ENCODE peak calls at places on chromosomes 13 and 19, in nine cellular contexts. One of them, this sample, is unnamed. For H3K4me1, the result is how much of the 10 kb centered on the place peaks cover.

GRCh38 chr19:8526345-8527062 is 12.5 kb upstream of the ZNF414 start:
- DNase-seq in esophagus muscularis mucosa: peak
- DNase-seq in transverse colon: peak
- DNase-seq in spleen: peak
- DNase-seq in CD8-positive, alpha-beta T cell: no peak
- DNase-seq in mucosa of descending colon: peak
- DNase-seq in HepG2: peak
- DNase-seq in lung: peak
- DNase-seq in pancreas: peak
- DNase-seq in this sample: peak

GRCh38 chr19:50899549-50899948 is 11.6 kb downstream of the KLK4 start:
- DNase-seq in esophagus muscularis mucosa: no peak
- DNase-seq in transverse colon: no peak
- DNase-seq in spleen: no peak
- DNase-seq in CD8-positive, alpha-beta T cell: no peak
- DNase-seq in mucosa of descending colon: no peak
- DNase-seq in HepG2: no peak
- DNase-seq in lung: no peak
- DNase-seq in pancreas: no peak
- DNase-seq in this sample: no peak

GRCh38 chr19:17026041-17026658 is 460 bp downstream of the CPAMD8 start:
- DNase-seq in esophagus muscularis mucosa: no peak
- DNase-seq in transverse colon: peak
- DNase-seq in spleen: no peak
- DNase-seq in CD8-positive, alpha-beta T cell: no peak
- DNase-seq in mucosa of descending colon: no peak
- DNase-seq in HepG2: no peak
- DNase-seq in lung: peak
- DNase-seq in pancreas: no peak
- DNase-seq in this sample: no peak

GRCh38 chr19:56611288-56611687 is 16.2 kb downstream of the ZNF71 start:
- DNase-seq in esophagus muscularis mucosa: no peak
- DNase-seq in transverse colon: no peak
- DNase-seq in spleen: no peak
- DNase-seq in CD8-positive, alpha-beta T cell: no peak
- DNase-seq in mucosa of descending colon: no peak
- DNase-seq in HepG2: no peak
- DNase-seq in lung: no peak
- DNase-seq in pancreas: no peak
- DNase-seq in this sample: no peak

GRCh38 chr13:37681295-37682032 is 82.9 kb upstream of the POSTN start:
- DNase-seq in esophagus muscularis mucosa: no peak
- DNase-seq in transverse colon: no peak
- DNase-seq in spleen: no peak
- DNase-seq in CD8-positive, alpha-beta T cell: no peak
- DNase-seq in mucosa of descending colon: no peak
- DNase-seq in HepG2: no peak
- DNase-seq in lung: no peak
- DNase-seq in pancreas: no peak
- DNase-seq in this sample: no peak

GRCh38 chr19:4367336-4367723 is 24.0 kb downstream of the MPND start:
- DNase-seq in esophagus muscularis mucosa: no peak
- DNase-seq in transverse colon: no peak
- DNase-seq in spleen: peak
- DNase-seq in CD8-positive, alpha-beta T cell: no peak
- DNase-seq in mucosa of descending colon: no peak
- DNase-seq in HepG2: no peak
- DNase-seq in lung: no peak
- DNase-seq in pancreas: no peak
- DNase-seq in this sample: no peak

GRCh38 chr13:94712812-94713555 is 639 bp upstream of the SOX21 start:
- DNase-seq in esophagus muscularis mucosa: peak
- DNase-seq in transverse colon: no peak
- DNase-seq in spleen: no peak
- DNase-seq in CD8-positive, alpha-beta T cell: no peak
- DNase-seq in mucosa of descending colon: no peak
- DNase-seq in HepG2: no peak
- DNase-seq in lung: no peak
- DNase-seq in pancreas: no peak
- DNase-seq in this sample: no peak

GRCh38 chr13:45162821-45163220 is 38.0 kb downstream of the KCTD4 start:
- DNase-seq in esophagus muscularis mucosa: no peak
- DNase-seq in transverse colon: no peak
- DNase-seq in spleen: no peak
- DNase-seq in CD8-positive, alpha-beta T cell: no peak
- DNase-seq in mucosa of descending colon: no peak
- DNase-seq in HepG2: no peak
- DNase-seq in lung: no peak
- DNase-seq in pancreas: no peak
- DNase-seq in this sample: no peak

GRCh38 chr13:33454844-33455256 is 169.3 kb upstream of the STARD13 start:
- DNase-seq in esophagus muscularis mucosa: no peak
- DNase-seq in transverse colon: no peak
- DNase-seq in spleen: no peak
- DNase-seq in CD8-positive, alpha-beta T cell: no peak
- DNase-seq in mucosa of descending colon: no peak
- DNase-seq in HepG2: no peak
- DNase-seq in lung: no peak
- DNase-seq in pancreas: no peak
- DNase-seq in this sample: no peak

GRCh38 chr19:30371157-30371845 is 883 bp upstream of the ZNF536 start:
- DNase-seq in esophagus muscularis mucosa: no peak
- DNase-seq in transverse colon: no peak
- DNase-seq in spleen: no peak
- DNase-seq in CD8-positive, alpha-beta T cell: no peak
- DNase-seq in mucosa of descending colon: no peak
- DNase-seq in HepG2: no peak
- DNase-seq in lung: no peak
- DNase-seq in pancreas: no peak
- DNase-seq in this sample: no peak

GRCh38 chr19:41434450-41434849 is 5.3 kb downstream of the DMAC2 start:
- DNase-seq in esophagus muscularis mucosa: no peak
- DNase-seq in transverse colon: no peak
- DNase-seq in spleen: peak
- DNase-seq in CD8-positive, alpha-beta T cell: no peak
- DNase-seq in mucosa of descending colon: no peak
- DNase-seq in HepG2: no peak
- DNase-seq in lung: no peak
- DNase-seq in pancreas: no peak
- DNase-seq in this sample: no peak

GRCh38 chr19:41436664-41436951 is 3.1 kb downstream of the DMAC2 start:
- DNase-seq in esophagus muscularis mucosa: no peak
- DNase-seq in transverse colon: no peak
- DNase-seq in spleen: no peak
- DNase-seq in CD8-positive, alpha-beta T cell: no peak
- DNase-seq in mucosa of descending colon: no peak
- DNase-seq in HepG2: no peak
- DNase-seq in lung: no peak
- DNase-seq in pancreas: no peak
- DNase-seq in this sample: peak

GRCh38 chr19:41431426-41432386 is 4.5 kb upstream of the B3GNT8 start:
- DNase-seq in esophagus muscularis mucosa: no peak
- DNase-seq in transverse colon: no peak
- DNase-seq in spleen: no peak
- DNase-seq in CD8-positive, alpha-beta T cell: no peak
- DNase-seq in mucosa of descending colon: peak
- DNase-seq in HepG2: peak
- DNase-seq in lung: no peak
- DNase-seq in pancreas: no peak
- DNase-seq in this sample: no peak

GRCh38 chr19:41430907-41431306 is 3.7 kb upstream of the B3GNT8 start:
- DNase-seq in esophagus muscularis mucosa: no peak
- DNase-seq in transverse colon: no peak
- DNase-seq in spleen: no peak
- DNase-seq in CD8-positive, alpha-beta T cell: no peak
- DNase-seq in mucosa of descending colon: peak
- DNase-seq in HepG2: no peak
- DNase-seq in lung: no peak
- DNase-seq in pancreas: no peak
- DNase-seq in this sample: no peak

GRCh38 chr19:41433171-41433570 is 6.0 kb upstream of the B3GNT8 start:
- DNase-seq in esophagus muscularis mucosa: no peak
- DNase-seq in transverse colon: no peak
- DNase-seq in spleen: no peak
- DNase-seq in CD8-positive, alpha-beta T cell: no peak
- DNase-seq in mucosa of descending colon: peak
- DNase-seq in HepG2: no peak
- DNase-seq in lung: no peak
- DNase-seq in pancreas: no peak
- DNase-seq in this sample: no peak
- H3K4me1 ChIP-seq in esophagus muscularis mucosa: under half
- H3K4me1 ChIP-seq in transverse colon: under half
- H3K4me1 ChIP-seq in spleen: under half
- H3K4me1 ChIP-seq in CD8-positive, alpha-beta T cell: under half
- H3K4me1 ChIP-seq in mucosa of descending colon: under half
- H3K4me1 ChIP-seq in HepG2: under half
- H3K4me1 ChIP-seq in lung: under half
- H3K4me1 ChIP-seq in pancreas: under half
- H3K4me1 ChIP-seq in this sample: under half

DNA sequence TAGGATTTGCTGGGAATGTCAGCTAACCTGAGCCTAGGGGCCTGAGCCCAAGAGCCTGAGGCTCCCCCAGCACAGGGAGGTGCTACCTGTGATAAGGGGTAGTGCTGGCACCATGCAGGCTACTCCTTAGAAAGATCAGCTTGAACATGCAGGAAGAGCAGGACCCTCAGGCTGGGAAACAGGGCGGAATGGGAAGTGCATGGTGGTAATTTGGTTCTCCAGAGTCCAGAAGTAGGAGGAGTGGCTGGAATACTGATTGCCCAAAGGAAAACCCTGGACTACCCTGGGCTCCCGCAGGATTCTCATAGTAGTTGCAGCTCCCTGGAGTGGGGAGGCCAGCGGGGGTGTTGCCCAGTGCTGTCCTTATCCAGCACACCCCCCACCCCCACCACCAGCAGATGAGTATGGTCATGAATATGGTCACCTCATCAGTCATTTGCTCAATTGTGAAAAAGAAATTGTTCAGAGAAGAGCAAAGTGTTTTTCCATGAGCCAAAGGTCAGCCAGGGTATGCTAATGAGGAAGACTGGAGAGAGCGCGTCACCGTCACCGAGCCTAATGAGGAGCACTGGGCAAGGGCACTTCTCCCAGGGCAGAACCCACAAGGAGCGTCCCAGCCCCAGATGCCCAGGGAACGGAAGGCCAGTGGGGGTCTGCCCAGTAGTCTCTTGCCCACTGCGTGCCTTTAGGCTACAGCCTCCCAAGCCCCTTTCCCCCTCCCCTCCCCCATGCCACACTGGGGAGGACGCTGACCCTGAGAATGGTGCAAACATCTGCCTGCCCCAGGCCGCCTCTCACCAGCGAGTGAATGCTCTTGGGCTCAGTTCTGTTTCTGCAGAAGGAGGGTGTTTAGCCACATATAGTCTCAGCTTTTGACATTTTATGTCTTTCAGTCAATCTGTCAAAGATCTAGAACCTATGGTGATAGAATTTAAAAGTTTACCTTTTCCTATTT is 5.3 kb downstream of the SLC25A15 start:
- DNase-seq in esophagus muscularis mucosa: no peak
- DNase-seq in transverse colon: no peak
- DNase-seq in spleen: no peak
- DNase-seq in CD8-positive, alpha-beta T cell: no peak
- DNase-seq in mucosa of descending colon: no peak
- DNase-seq in HepG2: no peak
- DNase-seq in lung: no peak
- DNase-seq in pancreas: no peak
- DNase-seq in this sample: no peak
- H3K4me1 ChIP-seq in esophagus muscularis mucosa: under half
- H3K4me1 ChIP-seq in transverse colon: under half
- H3K4me1 ChIP-seq in spleen: under half
- H3K4me1 ChIP-seq in CD8-positive, alpha-beta T cell: under half
- H3K4me1 ChIP-seq in mucosa of descending colon: under half
- H3K4me1 ChIP-seq in HepG2: half or more
- H3K4me1 ChIP-seq in lung: under half
- H3K4me1 ChIP-seq in pancreas: under half
- H3K4me1 ChIP-seq in this sample: under half

GRCh38 chr13:20351279-20352022 is 119.3 kb upstream of the GJB6 start:
- DNase-seq in esophagus muscularis mucosa: peak
- DNase-seq in transverse colon: no peak
- DNase-seq in spleen: no peak
- DNase-seq in CD8-positive, alpha-beta T cell: no peak
- DNase-seq in mucosa of descending colon: no peak
- DNase-seq in HepG2: no peak
- DNase-seq in lung: peak
- DNase-seq in pancreas: no peak
- DNase-seq in this sample: no peak
- H3K4me1 ChIP-seq in esophagus muscularis mucosa: under half
- H3K4me1 ChIP-seq in transverse colon: under half
- H3K4me1 ChIP-seq in spleen: under half
- H3K4me1 ChIP-seq in CD8-positive, alpha-beta T cell: under half
- H3K4me1 ChIP-seq in mucosa of descending colon: under half
- H3K4me1 ChIP-seq in HepG2: under half
- H3K4me1 ChIP-seq in lung: under half
- H3K4me1 ChIP-seq in pancreas: under half
- H3K4me1 ChIP-seq in this sample: under half

GRCh38 chr19:14381689-14382474 is 638 bp downstream of the ADGRE5 start:
- DNase-seq in esophagus muscularis mucosa: no peak
- DNase-seq in transverse colon: peak
- DNase-seq in spleen: peak
- DNase-seq in CD8-positive, alpha-beta T cell: peak
- DNase-seq in mucosa of descending colon: peak
- DNase-seq in HepG2: no peak
- DNase-seq in lung: peak
- DNase-seq in pancreas: peak
- DNase-seq in this sample: peak
- H3K4me1 ChIP-seq in esophagus muscularis mucosa: under half
- H3K4me1 ChIP-seq in transverse colon: under half
- H3K4me1 ChIP-seq in spleen: half or more
- H3K4me1 ChIP-seq in CD8-positive, alpha-beta T cell: under half
- H3K4me1 ChIP-seq in mucosa of descending colon: under half
- H3K4me1 ChIP-seq in HepG2: under half
- H3K4me1 ChIP-seq in lung: under half
- H3K4me1 ChIP-seq in pancreas: under half
- H3K4me1 ChIP-seq in this sample: under half

DNA sequence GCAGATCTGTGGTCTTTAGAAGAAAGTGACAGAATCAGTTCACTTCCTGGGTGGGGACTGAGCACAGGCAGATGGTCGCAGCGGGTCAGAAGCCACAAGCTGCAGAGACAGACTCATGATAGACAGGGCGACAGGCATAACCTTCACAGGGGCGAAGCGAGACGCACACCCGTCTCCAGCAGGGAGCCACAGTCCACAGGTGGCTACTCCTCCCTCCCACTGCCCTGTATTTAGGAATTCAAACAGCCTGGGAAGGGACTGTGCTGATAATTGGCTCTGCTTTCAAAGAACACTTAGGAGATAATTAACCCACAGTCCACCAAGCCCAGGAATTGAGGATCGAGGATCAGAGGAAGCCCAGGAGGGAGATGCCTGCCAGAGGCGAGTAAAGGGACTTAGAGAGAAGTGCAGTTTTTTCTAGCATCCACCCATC is 23.2 kb downstream of the RFX2 start:
- DNase-seq in esophagus muscularis mucosa: no peak
- DNase-seq in transverse colon: peak
- DNase-seq in spleen: no peak
- DNase-seq in CD8-positive, alpha-beta T cell: no peak
- DNase-seq in mucosa of descending colon: peak
- DNase-seq in HepG2: peak
- DNase-seq in lung: no peak
- DNase-seq in pancreas: no peak
- DNase-seq in this sample: peak
- H3K4me1 ChIP-seq in esophagus muscularis mucosa: under half
- H3K4me1 ChIP-seq in transverse colon: under half
- H3K4me1 ChIP-seq in spleen: under half
- H3K4me1 ChIP-seq in CD8-positive, alpha-beta T cell: under half
- H3K4me1 ChIP-seq in mucosa of descending colon: under half
- H3K4me1 ChIP-seq in HepG2: under half
- H3K4me1 ChIP-seq in lung: under half
- H3K4me1 ChIP-seq in pancreas: under half
- H3K4me1 ChIP-seq in this sample: under half